ENCODE peak calls at places on chromosomes 4 and X, in four cellular contexts. W, C, G and D are unnamed samples.

GRCh38 chrX:47169726-47170515 is 23.7 kb upstream of the UBA1 start:
- DNase-seq in W (peak), G (peak), C (no peak), D (no peak)

GRCh38 chr4:24625091-24625490 is 40.7 kb upstream of the DHX15 start:
- DNase-seq in C (no peak), G (no peak), W (no peak), D (no peak)

GRCh38 chr4:4502694-4503311 is 39.0 kb downstream of the STX18 start:
- DNase-seq in C (no peak), G (no peak), W (peak), D (no peak)

GRCh38 chr4:149291463-149291862 is 524.2 kb downstream of the IQCM start:
- DNase-seq in G (peak), C (no peak), W (peak), D (no peak)

GRCh38 chr4:98275129-98275528 is 13.9 kb downstream of the RAP1GDS1 start:
- DNase-seq in W (no peak), C (no peak), G (no peak), D (no peak)

GRCh38 chr4:158129649-158130048 is 43.2 kb downstream of the GASK1B start:
- DNase-seq in W (no peak), C (no peak), G (no peak), D (no peak)

GRCh38 chrX:110992611-110993010 is 103.4 kb upstream of the PAK3 start:
- DNase-seq in G (no peak), C (peak), W (peak), D (no peak)

GRCh38 chrX:10833299-10834169 is 213.1 kb upstream of the MID1 start:
- DNase-seq in G (no peak), W (no peak), C (no peak), D (no peak)

GRCh38 chr4:182062936-182063335 is 180.3 kb upstream of the TENM3 start:
- DNase-seq in C (no peak), W (peak), G (no peak), D (no peak)

GRCh38 chr4:125317526-125317880 is 2.7 kb downstream of the FAT4 start:
- DNase-seq in C (no peak), G (peak), W (peak), D (peak)

GRCh38 chrX:130251671-130252070 is 17.0 kb downstream of the ZNF280C start:
- DNase-seq in G (no peak), W (no peak), C (no peak), D (no peak)

GRCh38 chr4:127211377-127212268 is 421.1 kb upstream of the INTU start:
- DNase-seq in W (no peak), C (no peak), G (no peak), D (no peak)

GRCh38 chr4:184283659-184284335 is 66.1 kb upstream of the ENPP6 start:
- DNase-seq in G (no peak), C (no peak), W (no peak), D (peak)
- H3K27ac ChIP-seq in G (peak), C (no peak), W (no peak), D (peak)

DNA sequence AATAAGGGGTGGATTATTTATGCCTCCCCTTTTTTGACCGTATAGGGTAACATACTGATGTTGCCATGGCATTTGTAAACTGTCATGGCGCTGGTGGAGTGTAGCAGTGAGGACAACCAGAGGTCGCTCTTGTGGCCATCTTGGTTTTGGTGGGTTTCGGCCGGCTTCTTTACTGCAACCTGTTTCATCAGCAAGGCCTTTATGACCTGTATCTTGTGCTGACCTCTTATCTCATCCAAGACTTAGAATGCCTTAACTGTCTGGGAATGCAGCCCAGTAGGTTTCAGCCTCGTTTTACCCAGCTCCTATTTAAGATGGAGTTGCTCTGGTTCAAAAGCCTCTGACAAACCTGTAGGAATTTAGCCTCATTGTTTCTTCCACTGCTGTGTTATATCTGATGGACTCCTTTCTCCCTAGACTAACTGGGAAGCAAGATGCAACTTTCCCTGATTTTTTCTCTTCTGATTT is 71.4 kb downstream of the TMEM131L start:
- DNase-seq in W (no peak), G (no peak), C (no peak), D (no peak)
- H3K27ac ChIP-seq in W (no peak), G (no peak), C (no peak), D (no peak)

DNA sequence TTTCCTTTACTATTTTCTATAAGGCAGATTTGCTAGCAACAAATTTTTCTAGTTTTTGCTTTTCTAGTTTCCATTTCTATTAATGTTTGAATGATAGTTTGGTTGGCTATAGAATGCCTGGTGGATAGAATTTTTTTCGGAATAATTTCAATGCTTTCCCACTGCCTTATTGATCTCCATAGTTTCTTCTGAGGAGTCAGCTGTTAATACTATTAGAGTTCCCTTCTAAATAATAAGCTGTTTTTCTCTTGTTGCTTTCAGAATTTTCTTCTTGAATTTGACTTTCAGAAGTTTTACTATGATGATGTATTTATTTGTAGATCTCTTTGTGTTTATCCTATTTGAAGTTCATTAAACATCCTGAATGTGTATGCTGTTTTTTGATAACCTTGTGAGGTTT is 91.8 kb downstream of the VSIG4 start:
- DNase-seq in G (no peak), W (no peak), C (no peak), D (no peak)
- H3K27ac ChIP-seq in G (no peak), W (no peak), C (no peak), D (no peak)

GRCh38 chr4:101807351-101807750 is 16.8 kb downstream of the BANK1 start:
- DNase-seq in W (no peak), G (no peak), C (no peak), D (no peak)

GRCh38 chr4:101801957-101802356 is 11.4 kb downstream of the BANK1 start:
- DNase-seq in C (no peak), G (no peak), W (no peak), D (no peak)

GRCh38 chr4:101806914-101807313 is 16.4 kb downstream of the BANK1 start:
- DNase-seq in C (no peak), W (no peak), G (no peak), D (no peak)
- H3K27ac ChIP-seq in C (no peak), W (no peak), G (no peak), D (no peak)

GRCh38 chr4:1756893-1757779 is 35.8 kb downstream of the TACC3 start:
- DNase-seq in C (no peak), G (no peak), W (no peak), D (no peak)

GRCh38 chr4:1759170-1759817 is 33.8 kb upstream of the FGFR3 start:
- DNase-seq in C (no peak), G (no peak), W (no peak), D (no peak)

GRCh38 chr4:1759818-1760223 is 33.3 kb upstream of the FGFR3 start:
- DNase-seq in C (no peak), G (no peak), W (no peak), D (no peak)

GRCh38 chr4:1757836-1758235 is 35.3 kb upstream of the FGFR3 start:
- DNase-seq in C (no peak), W (no peak), G (no peak), D (no peak)

GRCh38 chr4:1758306-1759121 is 34.6 kb upstream of the FGFR3 start:
- DNase-seq in C (no peak), G (no peak), W (no peak), D (no peak)
- H3K27ac ChIP-seq in C (no peak), G (no peak), W (no peak), D (no peak)